ENCODE peak calls at places on chromosomes 5 and 9, in seven cellular contexts. One of them, this sample, is unnamed.

GRCh38 chr5:1228121-1228520 is 2.9 kb downstream of the SLC6A18 start:
- DNase-seq in HEK293T: no peak
- DNase-seq in right cardiac atrium: no peak
- DNase-seq in adrenal gland: no peak
- DNase-seq in HTR-8/SVneo: no peak
- DNase-seq in globus pallidus: no peak
- DNase-seq in activated naive CD4-positive, alpha-beta T cell: no peak
- DNase-seq in this sample: no peak

GRCh38 chr9:136900988-136901515 is 14.7 kb downstream of the TRAF2 start:
- DNase-seq in HEK293T: no peak
- DNase-seq in right cardiac atrium: no peak
- DNase-seq in adrenal gland: no peak
- DNase-seq in HTR-8/SVneo: no peak
- DNase-seq in globus pallidus: no peak
- DNase-seq in activated naive CD4-positive, alpha-beta T cell: no peak
- DNase-seq in this sample: no peak

GRCh38 chr5:14698495-14698894 is 34.0 kb downstream of the OTULIN start:
- DNase-seq in HEK293T: no peak
- DNase-seq in right cardiac atrium: no peak
- DNase-seq in adrenal gland: no peak
- DNase-seq in HTR-8/SVneo: no peak
- DNase-seq in globus pallidus: no peak
- DNase-seq in activated naive CD4-positive, alpha-beta T cell: no peak
- DNase-seq in this sample: no peak

GRCh38 chr9:98429613-98430012 is 174.2 kb upstream of the TBC1D2 start:
- DNase-seq in HEK293T: no peak
- DNase-seq in right cardiac atrium: no peak
- DNase-seq in adrenal gland: no peak
- DNase-seq in HTR-8/SVneo: no peak
- DNase-seq in globus pallidus: peak; percentile 11
- DNase-seq in activated naive CD4-positive, alpha-beta T cell: no peak
- DNase-seq in this sample: no peak

GRCh38 chr9:95726756-95727155 is 148.7 kb upstream of the ERCC6L2 start:
- DNase-seq in HEK293T: peak; percentile 57
- DNase-seq in right cardiac atrium: no peak
- DNase-seq in adrenal gland: no peak
- DNase-seq in HTR-8/SVneo: peak; percentile 36
- DNase-seq in globus pallidus: peak; percentile 54
- DNase-seq in activated naive CD4-positive, alpha-beta T cell: no peak
- DNase-seq in this sample: no peak

GRCh38 chr5:113435571-113435970 is 782 bp upstream of the TSSK1B start:
- DNase-seq in HEK293T: no peak
- DNase-seq in right cardiac atrium: no peak
- DNase-seq in adrenal gland: no peak
- DNase-seq in HTR-8/SVneo: no peak
- DNase-seq in globus pallidus: no peak
- DNase-seq in activated naive CD4-positive, alpha-beta T cell: no peak
- DNase-seq in this sample: no peak

GRCh38 chr5:142747034-142747433 is 23.1 kb upstream of the ARHGAP26 start:
- DNase-seq in HEK293T: no peak
- DNase-seq in right cardiac atrium: no peak
- DNase-seq in adrenal gland: no peak
- DNase-seq in HTR-8/SVneo: no peak
- DNase-seq in globus pallidus: no peak
- DNase-seq in activated naive CD4-positive, alpha-beta T cell: no peak
- DNase-seq in this sample: no peak

GRCh38 chr5:74040811-74041491 is 415.0 kb downstream of the ARHGEF28 start:
- DNase-seq in HEK293T: no peak
- DNase-seq in right cardiac atrium: peak; percentile 18
- DNase-seq in adrenal gland: no peak
- DNase-seq in HTR-8/SVneo: no peak
- DNase-seq in globus pallidus: no peak
- DNase-seq in activated naive CD4-positive, alpha-beta T cell: no peak
- DNase-seq in this sample: no peak

GRCh38 chr5:155733935-155734334 is 593.0 kb upstream of the SGCD start:
- DNase-seq in HEK293T: no peak
- DNase-seq in right cardiac atrium: no peak
- DNase-seq in adrenal gland: no peak
- DNase-seq in HTR-8/SVneo: no peak
- DNase-seq in globus pallidus: no peak
- DNase-seq in activated naive CD4-positive, alpha-beta T cell: no peak
- DNase-seq in this sample: no peak

GRCh38 chr5:56585466-56585865 is 229.9 kb upstream of the MAP3K1 start:
- DNase-seq in HEK293T: no peak
- DNase-seq in right cardiac atrium: no peak
- DNase-seq in adrenal gland: no peak
- DNase-seq in HTR-8/SVneo: no peak
- DNase-seq in globus pallidus: no peak
- DNase-seq in activated naive CD4-positive, alpha-beta T cell: no peak
- DNase-seq in this sample: no peak

GRCh38 chr9:137666950-137667670 is 48.3 kb downstream of the EHMT1 start:
- DNase-seq in HEK293T: no peak
- DNase-seq in right cardiac atrium: no peak
- DNase-seq in adrenal gland: peak; percentile 90
- DNase-seq in HTR-8/SVneo: no peak
- DNase-seq in globus pallidus: peak; percentile 57
- DNase-seq in activated naive CD4-positive, alpha-beta T cell: no peak
- DNase-seq in this sample: no peak

GRCh38 chr9:136712690-136713554 is 550 bp downstream of the DIPK1B start:
- DNase-seq in HEK293T: no peak
- DNase-seq in right cardiac atrium: no peak
- DNase-seq in adrenal gland: no peak
- DNase-seq in HTR-8/SVneo: no peak
- DNase-seq in globus pallidus: no peak
- DNase-seq in activated naive CD4-positive, alpha-beta T cell: no peak
- DNase-seq in this sample: no peak

GRCh38 chr5:77143998-77144836 is 57.1 kb upstream of the ZBED3 start:
- DNase-seq in HEK293T: peak; percentile 72
- DNase-seq in right cardiac atrium: peak; percentile 62
- DNase-seq in adrenal gland: peak; percentile 85
- DNase-seq in HTR-8/SVneo: peak; percentile 65
- DNase-seq in globus pallidus: peak; percentile 85
- DNase-seq in activated naive CD4-positive, alpha-beta T cell: no peak
- DNase-seq in this sample: peak; percentile 9

GRCh38 chr9:98791147-98792095 is 4.9 kb downstream of the ANKS6 start:
- DNase-seq in HEK293T: peak; percentile 83
- DNase-seq in right cardiac atrium: peak; percentile 86
- DNase-seq in adrenal gland: peak; percentile 93
- DNase-seq in HTR-8/SVneo: peak; percentile 86
- DNase-seq in globus pallidus: no peak
- DNase-seq in activated naive CD4-positive, alpha-beta T cell: no peak
- DNase-seq in this sample: peak; percentile 53

GRCh38 chr5:69414885-69415583 is at the start of gene MARVELD2:
- DNase-seq in HEK293T: peak; percentile 76
- DNase-seq in right cardiac atrium: peak; percentile 71
- DNase-seq in adrenal gland: peak; percentile 62
- DNase-seq in HTR-8/SVneo: peak; percentile 26
- DNase-seq in globus pallidus: peak; percentile 33
- DNase-seq in activated naive CD4-positive, alpha-beta T cell: no peak
- DNase-seq in this sample: peak; percentile 8

GRCh38 chr9:38707885-38708640 is 11.9 kb downstream of the FAM240B start:
- DNase-seq in HEK293T: peak; percentile 47
- DNase-seq in right cardiac atrium: no peak
- DNase-seq in adrenal gland: no peak
- DNase-seq in HTR-8/SVneo: no peak
- DNase-seq in globus pallidus: no peak
- DNase-seq in activated naive CD4-positive, alpha-beta T cell: no peak
- DNase-seq in this sample: no peak

GRCh38 chr9:127104465-127105311 is 17.7 kb downstream of the ANGPTL2 start:
- DNase-seq in HEK293T: no peak
- DNase-seq in right cardiac atrium: no peak
- DNase-seq in adrenal gland: no peak
- DNase-seq in HTR-8/SVneo: no peak
- DNase-seq in globus pallidus: no peak
- DNase-seq in activated naive CD4-positive, alpha-beta T cell: no peak
- DNase-seq in this sample: no peak

GRCh38 chr5:2148312-2149195 is 265.8 kb upstream of the IRX4 start:
- DNase-seq in HEK293T: no peak
- DNase-seq in right cardiac atrium: no peak
- DNase-seq in adrenal gland: no peak
- DNase-seq in HTR-8/SVneo: no peak
- DNase-seq in globus pallidus: no peak
- DNase-seq in activated naive CD4-positive, alpha-beta T cell: no peak
- DNase-seq in this sample: no peak

GRCh38 chr5:89200899-89201298 is 317.9 kb upstream of the MEF2C start:
- DNase-seq in HEK293T: no peak
- DNase-seq in right cardiac atrium: no peak
- DNase-seq in adrenal gland: no peak
- DNase-seq in HTR-8/SVneo: no peak
- DNase-seq in globus pallidus: no peak
- DNase-seq in activated naive CD4-positive, alpha-beta T cell: no peak
- DNase-seq in this sample: no peak

GRCh38 chr9:117672397-117672796 is 31.8 kb upstream of the TLR4 start:
- DNase-seq in HEK293T: no peak
- DNase-seq in right cardiac atrium: no peak
- DNase-seq in adrenal gland: no peak
- DNase-seq in HTR-8/SVneo: peak; percentile 12
- DNase-seq in globus pallidus: no peak
- DNase-seq in activated naive CD4-positive, alpha-beta T cell: no peak
- DNase-seq in this sample: no peak

GRCh38 chr5:157026789-157027424 is 32.0 kb downstream of the HAVCR1 start:
- DNase-seq in HEK293T: peak; percentile 24
- DNase-seq in right cardiac atrium: no peak
- DNase-seq in adrenal gland: no peak
- DNase-seq in HTR-8/SVneo: peak; percentile 8
- DNase-seq in globus pallidus: no peak
- DNase-seq in activated naive CD4-positive, alpha-beta T cell: no peak
- DNase-seq in this sample: no peak

GRCh38 chr9:79939819-79940218 is 368.1 kb downstream of the TLE4 start:
- DNase-seq in HEK293T: no peak
- DNase-seq in right cardiac atrium: no peak
- DNase-seq in adrenal gland: no peak
- DNase-seq in HTR-8/SVneo: no peak
- DNase-seq in globus pallidus: peak; percentile 16
- DNase-seq in activated naive CD4-positive, alpha-beta T cell: no peak
- DNase-seq in this sample: no peak

GRCh38 chr5:56802235-56802634 is 13.1 kb upstream of the MAP3K1 start:
- DNase-seq in HEK293T: no peak
- DNase-seq in right cardiac atrium: no peak
- DNase-seq in adrenal gland: no peak
- DNase-seq in HTR-8/SVneo: no peak
- DNase-seq in globus pallidus: no peak
- DNase-seq in activated naive CD4-positive, alpha-beta T cell: no peak
- DNase-seq in this sample: no peak

GRCh38 chr5:172775326-172776234 is 4.6 kb upstream of the DUSP1 start:
- DNase-seq in HEK293T: no peak
- DNase-seq in right cardiac atrium: peak; percentile 85
- DNase-seq in adrenal gland: peak; percentile 96
- DNase-seq in HTR-8/SVneo: no peak
- DNase-seq in globus pallidus: no peak
- DNase-seq in activated naive CD4-positive, alpha-beta T cell: no peak
- DNase-seq in this sample: no peak

GRCh38 chr9:124595743-124596142 is 88.5 kb upstream of the NR5A1 start:
- DNase-seq in HEK293T: no peak
- DNase-seq in right cardiac atrium: no peak
- DNase-seq in adrenal gland: no peak
- DNase-seq in HTR-8/SVneo: no peak
- DNase-seq in globus pallidus: no peak
- DNase-seq in activated naive CD4-positive, alpha-beta T cell: no peak
- DNase-seq in this sample: no peak

GRCh38 chr5:51378415-51378777 is 4.9 kb upstream of the ISL1 start:
- DNase-seq in HEK293T: no peak
- DNase-seq in right cardiac atrium: no peak
- DNase-seq in adrenal gland: no peak
- DNase-seq in HTR-8/SVneo: no peak
- DNase-seq in globus pallidus: no peak
- DNase-seq in activated naive CD4-positive, alpha-beta T cell: no peak
- DNase-seq in this sample: no peak

GRCh38 chr5:53343187-53343586 is 137.2 kb upstream of the FST start:
- DNase-seq in HEK293T: no peak
- DNase-seq in right cardiac atrium: no peak
- DNase-seq in adrenal gland: no peak
- DNase-seq in HTR-8/SVneo: no peak
- DNase-seq in globus pallidus: no peak
- DNase-seq in activated naive CD4-positive, alpha-beta T cell: no peak
- DNase-seq in this sample: no peak

GRCh38 chr5:124056326-124057160 is 544.6 kb downstream of the CSNK1G3 start:
- DNase-seq in HEK293T: no peak
- DNase-seq in right cardiac atrium: no peak
- DNase-seq in adrenal gland: no peak
- DNase-seq in HTR-8/SVneo: no peak
- DNase-seq in globus pallidus: no peak
- DNase-seq in activated naive CD4-positive, alpha-beta T cell: no peak
- DNase-seq in this sample: no peak

GRCh38 chr5:113574417-113574816 is 60.9 kb downstream of the YTHDC2 start:
- DNase-seq in HEK293T: no peak
- DNase-seq in right cardiac atrium: peak; percentile 18
- DNase-seq in adrenal gland: peak; percentile 26
- DNase-seq in HTR-8/SVneo: no peak
- DNase-seq in globus pallidus: no peak
- DNase-seq in activated naive CD4-positive, alpha-beta T cell: no peak
- DNase-seq in this sample: no peak

This sample was measured in GM18507.